ENCODE peak calls at places on chromosomes 2 and 18, in six cellular contexts. Q is stimulated activated CD8-positive, alpha-beta memory T cell treated with anti-CD3 and anti-CD28 coated beads, Interleukin-15, amount 100 ng/mL, for 24 hours; D is activated naive CD4-positive, alpha-beta T cell treated with anti-CD3 and anti-CD28 coated beads, Interleukin-2, amount 50 U/mL, for 16 hours; U is stimulated activated naive CD8-positive, alpha-beta T cell treated with anti-CD3 and anti-CD28 coated beads, Interleukin-15, amount 100 ng/mL, for 72 hours; Y is MV-4-11; M is cardiac fibroblast. R is an unnamed sample.

GRCh38 chr18:62566199-62566598 is 43.4 kb downstream of the ZCCHC2 start:
- DNase-seq in Q (no peak), D (no peak), U (no peak), Y (peak; percentile 73), M (peak; percentile 44), R (no peak)

GRCh38 chr2:228767196-228767595 is 503.9 kb downstream of the PID1 start:
- DNase-seq in Q (no peak), D (no peak), U (no peak), Y (no peak), M (peak; percentile 84), R (no peak)

GRCh38 chr2:147488472-147488871 is 356.4 kb upstream of the ACVR2A start:
- DNase-seq in Q (no peak), D (no peak), U (no peak), Y (no peak), M (no peak), R (no peak)

GRCh38 chr2:109376796-109377495 is 236.8 kb downstream of the SEPTIN10 start:
- DNase-seq in Q (no peak), D (no peak), U (no peak), Y (no peak), M (no peak), R (peak; percentile 26)

GRCh38 chr2:220152281-220152680 is 524.9 kb downstream of the SLC4A3 start:
- DNase-seq in Q (no peak), D (no peak), U (no peak), Y (no peak), M (no peak), R (no peak)

GRCh38 chr2:69601179-69601612 is 42.3 kb downstream of the AAK1 start:
- DNase-seq in Q (no peak), D (no peak), U (no peak), Y (no peak), M (peak; percentile 74), R (no peak)

GRCh38 chr2:109497447-109497846 is 116.3 kb downstream of the SEPTIN10 start:
- DNase-seq in Q (no peak), D (no peak), U (no peak), Y (no peak), M (peak; percentile 21), R (no peak)

GRCh38 chr2:105396254-105397024 is 2.4 kb downstream of the FHL2 start:
- DNase-seq in Q (no peak), D (peak; percentile 63), U (no peak), Y (no peak), M (peak; percentile 88), R (peak; percentile 97)

GRCh38 chr18:37544196-37544595 is 21.4 kb downstream of the CELF4 start:
- DNase-seq in Q (no peak), D (no peak), U (no peak), Y (no peak), M (no peak), R (no peak)

GRCh38 chr18:22166070-22166972 is 3.1 kb upstream of the GATA6 start:
- DNase-seq in Q (no peak), D (no peak), U (no peak), Y (no peak), M (peak; percentile 73), R (no peak)

GRCh38 chr2:95019572-95019971 is 5.9 kb upstream of the MAL start:
- DNase-seq in Q (no peak), D (no peak), U (no peak), Y (no peak), M (no peak), R (no peak)

GRCh38 chr2:42934568-42935258 is 142.3 kb upstream of the HAAO start:
- DNase-seq in Q (no peak), D (no peak), U (no peak), Y (no peak), M (no peak), R (no peak)

GRCh38 chr18:3619222-3619621 is 169.2 kb downstream of the TGIF1 start:
- DNase-seq in Q (no peak), D (no peak), U (no peak), Y (no peak), M (no peak), R (no peak)

GRCh38 chr2:23596316-23596885 is 211.4 kb downstream of the KLHL29 start:
- DNase-seq in Q (no peak), D (no peak), U (no peak), Y (no peak), M (no peak), R (peak; percentile 16)

GRCh38 chr2:48605482-48606175 is 12.0 kb upstream of the GTF2A1L start:
- DNase-seq in Q (no peak), D (no peak), U (no peak), Y (peak; percentile 28), M (no peak), R (no peak)

GRCh38 chr2:223929575-223930001 is 15.5 kb downstream of the WDFY1 start:
- DNase-seq in Q (no peak), D (no peak), U (no peak), Y (peak; percentile 37), M (no peak), R (no peak)

GRCh38 chr2:136323935-136324334 is 206.0 kb upstream of the CXCR4 start:
- DNase-seq in Q (no peak), D (no peak), U (no peak), Y (no peak), M (no peak), R (no peak)

GRCh38 chr2:54228945-54229344 is 27.1 kb downstream of the TSPYL6 start:
- DNase-seq in Q (no peak), D (no peak), U (no peak), Y (no peak), M (peak; percentile 65), R (no peak)

GRCh38 chr2:96345403-96345802 is 9.8 kb downstream of the NCAPH start:
- DNase-seq in Q (no peak), D (no peak), U (no peak), Y (no peak), M (no peak), R (no peak)

GRCh38 chr2:195818521-195818920 is 161.5 kb downstream of the SLC39A10 start:
- DNase-seq in Q (no peak), D (no peak), U (no peak), Y (no peak), M (no peak), R (no peak)

GRCh38 chr18:67217551-67218166 is 298.9 kb downstream of the DSEL start:
- DNase-seq in Q (no peak), D (peak; percentile 42), U (peak; percentile 55), Y (peak; percentile 39), M (peak; percentile 82), R (no peak)

GRCh38 chr2:18922276-18922675 is 332.9 kb upstream of the NT5C1B start:
- DNase-seq in Q (no peak), D (no peak), U (no peak), Y (no peak), M (no peak), R (no peak)

GRCh38 chr18:58135170-58135569 is 91.1 kb downstream of the NEDD4L start:
- DNase-seq in Q (no peak), D (no peak), U (peak; percentile 26), Y (peak; percentile 40), M (peak; percentile 42), R (no peak)

GRCh38 chr18:25516747-25517498 is 165.0 kb upstream of the ZNF521 start:
- DNase-seq in Q (no peak), D (no peak), U (no peak), Y (no peak), M (no peak), R (no peak)

GRCh38 chr2:19228720-19229119 is 129.7 kb downstream of the OSR1 start:
- DNase-seq in Q (no peak), D (no peak), U (no peak), Y (no peak), M (no peak), R (peak; percentile 67)

GRCh38 chr2:27779417-27780055 is 8.0 kb downstream of the MRPL33 start:
- DNase-seq in Q (no peak), D (no peak), U (no peak), Y (no peak), M (peak; percentile 42), R (no peak)